ENCODE peak calls at places on chromosomes 4 and X, in ten cellular contexts. Z is testis; S is stimulated activated CD4-positive, alpha-beta T cell treated with anti-CD3 and anti-CD28 coated beads, TNF-alpha, amount 100 ng/mL, for 1 hour; O is AG08395; D is ecto neural progenitor cell; A is Calu3; M is lung microvascular endothelial cell; P is left cardiac atrium; L is GM23248; U is GM23338. W is an unnamed sample.

GRCh38 chr4:1981251-1982055 is 27.3 kb downstream of the NELFA start:
- DNase-seq in O (peak), L (peak), U (peak), A (no peak), Z (no peak), S (no peak), P (no peak), M (peak), D (no peak), W (no peak)

GRCh38 chrX:51893931-51894696 is 691 bp downstream of the MAGED1 start:
- DNase-seq in Z (peak), M (peak), U (peak), O (no peak), S (no peak), L (peak), P (peak), D (peak), A (peak), W (no peak)

GRCh38 chr4:52883183-52883621 is 21.1 kb downstream of the RASL11B start:
- DNase-seq in L (no peak), M (no peak), U (peak), O (no peak), S (no peak), P (no peak), A (no peak), D (no peak), Z (no peak), W (no peak)

GRCh38 chr4:80125252-80126177 is 52.5 kb upstream of the ANTXR2 start:
- DNase-seq in L (peak), M (peak), D (no peak), Z (no peak), A (peak), S (peak), U (peak), O (peak), P (no peak), W (peak)

GRCh38 chr4:104629601-104630000 is 134.9 kb upstream of the CXXC4 start:
- DNase-seq in S (no peak), P (no peak), Z (no peak), D (no peak), U (no peak), L (no peak), M (no peak), A (no peak), O (no peak), W (no peak)

GRCh38 chrX:42602136-42602535 is 175.8 kb downstream of the PPP1R2C start:
- DNase-seq in M (no peak), U (no peak), O (no peak), P (no peak), D (no peak), A (no peak), Z (no peak), S (no peak), L (no peak), W (no peak)

GRCh38 chrX:46260502-46260901 is 284.7 kb downstream of the ZNF674 start:
- DNase-seq in Z (no peak), S (no peak), L (no peak), A (peak), M (no peak), D (no peak), O (no peak), U (no peak), P (no peak), W (no peak)

GRCh38 chr4:153131478-153132069 is 72.7 kb upstream of the TRIM2 start:
- DNase-seq in P (no peak), L (peak), A (no peak), M (no peak), O (peak), D (no peak), Z (no peak), U (peak), S (no peak), W (no peak)

GRCh38 chr4:10460313-10461047 is 3.3 kb upstream of the ZNF518B start:
- DNase-seq in Z (no peak), D (no peak), A (no peak), S (no peak), U (no peak), O (no peak), P (no peak), L (no peak), M (no peak), W (no peak)

GRCh38 chr4:5708829-5709680 is 696 bp upstream of the EVC2 start:
- DNase-seq in M (no peak), D (no peak), O (no peak), S (no peak), L (no peak), U (peak), A (no peak), Z (no peak), P (no peak), W (no peak)

GRCh38 chr4:100168521-100168920 is 21.7 kb downstream of the DDIT4L start:
- DNase-seq in U (no peak), D (no peak), P (no peak), M (peak), S (no peak), O (peak), L (peak), Z (no peak), A (no peak), W (no peak)

GRCh38 chrX:117570160-117570559 is 546.5 kb downstream of the KLHL13 start:
- DNase-seq in D (no peak), P (no peak), L (no peak), S (no peak), M (no peak), Z (no peak), A (no peak), U (no peak), O (no peak), W (no peak)

GRCh38 chrX:21764043-21764442 is 6.1 kb upstream of the SMPX start:
- DNase-seq in D (no peak), Z (no peak), P (no peak), S (no peak), O (no peak), U (no peak), M (no peak), A (no peak), L (no peak), W (no peak)

GRCh38 chrX:38212246-38212645 is 8.4 kb downstream of the SRPX start:
- DNase-seq in O (no peak), U (no peak), P (no peak), S (no peak), A (no peak), M (peak), L (peak), Z (no peak), D (no peak), W (no peak)

GRCh38 chr4:184792950-184793555 is 32.7 kb downstream of the ACSL1 start:
- DNase-seq in L (peak), S (no peak), U (no peak), M (peak), A (no peak), P (no peak), D (no peak), O (peak), Z (peak), W (peak)

GRCh38 chrX:22122510-22122909 is 90.4 kb downstream of the PHEX start:
- DNase-seq in O (peak), A (no peak), U (no peak), P (no peak), L (peak), S (no peak), D (no peak), Z (no peak), M (peak), W (no peak)

GRCh38 chrX:15366507-15367352 is 17.5 kb downstream of the VEGFD start:
- DNase-seq in O (no peak), Z (no peak), D (no peak), M (no peak), P (no peak), A (no peak), S (no peak), U (no peak), L (no peak), W (no peak)

GRCh38 chr4:68175562-68176155 is 46.0 kb upstream of the TMPRSS11F start:
- DNase-seq in D (no peak), L (peak), O (peak), Z (peak), P (no peak), U (peak), S (no peak), A (peak), M (peak), W (peak)

GRCh38 chr4:123488916-123489315 is 92.3 kb downstream of the SPRY1 start:
- DNase-seq in D (no peak), S (no peak), Z (no peak), P (no peak), U (no peak), A (peak), O (peak), M (peak), L (peak), W (no peak)

GRCh38 chr4:185730849-185731608 is 81.0 kb downstream of the SORBS2 start:
- DNase-seq in A (no peak), L (peak), Z (no peak), U (no peak), P (no peak), M (peak), S (no peak), O (peak), D (no peak), W (no peak)

GRCh38 chr4:24143741-24144140 is 253.9 kb upstream of the PPARGC1A start:
- DNase-seq in S (no peak), Z (no peak), D (no peak), A (no peak), U (no peak), P (no peak), O (no peak), M (no peak), L (no peak), W (no peak)